ENCODE peak calls at places on chromosomes 3 and 15, in eight cellular contexts. Q is psoas muscle; H is PC-9; U is HepG2; P is ovary; S is adrenal gland; N is AG04450; J is CD8-positive, alpha-beta T cell. B is an unnamed sample. For H3K27me3, the result is how much of the 10 kb centered on the place peaks cover.

GRCh38 chr3:149895807-149896206 is 74.9 kb downstream of the PFN2 start:
- DNase-seq in U (no peak), H (no peak), Q (no peak), S (no peak), N (no peak), P (no peak), J (no peak), B (no peak)

GRCh38 chr15:92637621-92638020 is 18.0 kb downstream of the FAM174B start:
- DNase-seq in P (peak), H (no peak), Q (no peak), N (no peak), S (no peak), U (no peak), J (no peak), B (no peak)

GRCh38 chr3:45760878-45761711 is 35.2 kb downstream of the SLC6A20 start:
- DNase-seq in U (peak), S (peak), H (peak), J (no peak), N (peak), P (no peak), Q (peak), B (no peak)

GRCh38 chr15:60614862-60615771 is 136.2 kb upstream of the ICE2 start:
- DNase-seq in P (no peak), H (no peak), J (no peak), Q (no peak), S (no peak), U (no peak), N (no peak), B (no peak)

GRCh38 chr3:120640231-120640630 is 41.8 kb downstream of the HGD start:
- DNase-seq in J (no peak), Q (no peak), N (no peak), H (no peak), U (no peak), P (no peak), S (no peak), B (no peak)

GRCh38 chr15:29674661-29675533 is 147.4 kb downstream of the TJP1 start:
- DNase-seq in H (peak), U (peak), P (peak), Q (no peak), S (peak), J (no peak), N (no peak), B (peak)

GRCh38 chr15:90078965-90079364 is 23.3 kb downstream of the IDH2 start:
- DNase-seq in N (no peak), Q (no peak), U (no peak), P (no peak), J (no peak), H (no peak), S (no peak), B (no peak)

GRCh38 chr3:59545369-59545768 is 495.5 kb upstream of the CFAP20DC start:
- DNase-seq in J (no peak), H (no peak), Q (no peak), S (no peak), P (no peak), N (no peak), U (no peak), B (no peak)

GRCh38 chr3:125115640-125116039 is 59.8 kb upstream of the HEG1 start:
- DNase-seq in N (no peak), P (peak), S (no peak), U (peak), J (no peak), H (peak), Q (no peak), B (no peak)

GRCh38 chr3:49793486-49794085 is 6.1 kb downstream of the CDHR4 start:
- DNase-seq in U (no peak), P (no peak), N (no peak), J (no peak), H (no peak), S (no peak), Q (no peak), B (no peak)

GRCh38 chr3:111895079-111895478 is 36.0 kb downstream of the PHLDB2 start:
- DNase-seq in Q (no peak), H (no peak), S (no peak), J (no peak), N (no peak), U (peak), P (no peak), B (no peak)

GRCh38 chr3:37492977-37493471 is 318.6 kb upstream of the LRRFIP2 start:
- DNase-seq in U (no peak), H (no peak), J (no peak), P (no peak), S (no peak), N (no peak), Q (no peak), B (no peak)

GRCh38 chr3:107988464-107989156 is 102.2 kb downstream of the CD47 start:
- DNase-seq in N (no peak), Q (peak), J (no peak), P (peak), H (peak), U (no peak), S (no peak), B (peak)

GRCh38 chr3:54042259-54042823 is 80.0 kb upstream of the CACNA2D3 start:
- DNase-seq in P (no peak), U (no peak), J (no peak), H (no peak), Q (no peak), S (no peak), N (no peak), B (no peak)

GRCh38 chr3:140848675-140849074 is 93.0 kb upstream of the SLC25A36 start:
- DNase-seq in Q (no peak), J (no peak), S (no peak), N (no peak), P (no peak), H (no peak), U (no peak), B (no peak)

GRCh38 chr15:71386448-71387236 is 271.4 kb downstream of the THSD4 start:
- DNase-seq in S (no peak), N (no peak), H (no peak), J (no peak), U (no peak), P (no peak), Q (no peak), B (no peak)

GRCh38 chr3:39273119-39273518 is 6.7 kb downstream of the CX3CR1 start:
- DNase-seq in H (no peak), S (no peak), J (no peak), Q (no peak), N (no peak), P (no peak), U (no peak), B (no peak)

GRCh38 chr3:126554560-126555525 is 3.9 kb downstream of the C3orf22 start:
- DNase-seq in N (no peak), S (no peak), H (no peak), P (no peak), Q (peak), U (peak), J (no peak), B (peak)

GRCh38 chr3:13452490-13453335 is 27.4 kb upstream of the HDAC11 start:
- DNase-seq in N (peak), S (peak), P (peak), H (peak), J (peak), U (peak), Q (no peak), B (no peak)

GRCh38 chr3:43765417-43766030 is 74.8 kb downstream of the ABHD5 start:
- DNase-seq in H (no peak), N (no peak), U (no peak), Q (peak), J (no peak), P (no peak), S (no peak), B (no peak)

GRCh38 chr3:126743350-126743749 is 39.3 kb downstream of the CHCHD6 start:
- DNase-seq in Q (no peak), U (no peak), N (no peak), J (no peak), S (no peak), H (no peak), P (no peak), B (no peak)

GRCh38 chr3:139342054-139342453 is 1.8 kb upstream of the MRPS22 start:
- DNase-seq in S (no peak), Q (no peak), J (no peak), H (no peak), N (no peak), U (no peak), P (no peak), B (no peak)
- H3K27me3 ChIP-seq in S (under half), Q (under half), J (under half), H (under half), N (under half), U (under half), P (under half), B (under half)

GRCh38 chr15:66706840-66707239 is 4.8 kb downstream of the SMAD6 start:
- DNase-seq in H (no peak), S (no peak), Q (no peak), P (no peak), N (no peak), U (no peak), J (no peak), B (no peak)

GRCh38 chr15:66704019-66704782 is 2.2 kb downstream of the SMAD6 start:
- DNase-seq in Q (no peak), U (no peak), J (no peak), S (no peak), P (no peak), N (no peak), H (no peak), B (peak)

GRCh38 chr15:66704783-66705113 is 2.7 kb downstream of the SMAD6 start:
- DNase-seq in S (no peak), N (no peak), P (no peak), U (no peak), Q (no peak), H (peak), J (no peak), B (no peak)

GRCh38 chr15:66706225-66706732 is 4.2 kb downstream of the SMAD6 start:
- DNase-seq in N (no peak), S (no peak), U (no peak), P (peak), H (no peak), Q (no peak), J (no peak), B (no peak)

DNA sequence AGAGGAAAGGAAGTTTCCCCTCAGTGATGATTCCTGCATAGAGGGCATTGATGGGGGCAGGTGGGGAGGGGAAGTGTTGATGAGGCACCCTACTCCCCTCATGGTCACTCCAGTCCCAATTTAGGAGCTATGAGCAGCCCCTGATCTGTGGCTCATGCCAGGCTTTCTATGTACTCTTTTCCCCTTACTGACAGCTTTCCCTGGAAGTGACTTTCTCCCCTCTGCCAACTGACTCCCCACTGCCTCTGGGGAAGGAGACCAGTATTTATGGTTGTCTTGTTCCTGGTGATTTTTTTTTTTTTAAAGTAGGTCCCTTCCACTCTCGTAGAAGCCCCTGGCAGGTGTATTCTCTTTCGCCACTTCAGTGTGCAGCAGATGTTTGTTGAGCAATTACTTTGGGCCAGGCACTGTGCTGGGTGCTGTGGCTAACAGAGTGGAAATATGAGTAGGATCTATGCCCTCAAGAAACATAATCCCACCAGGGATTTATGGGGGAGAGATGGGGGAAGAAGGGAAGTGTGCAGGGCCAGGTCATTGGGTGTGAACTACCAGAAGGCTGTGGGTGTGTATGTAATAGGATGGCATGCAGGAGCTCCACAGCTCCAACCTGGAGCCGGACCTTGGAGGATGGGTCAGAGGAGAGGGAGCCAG is 3.4 kb downstream of the SMAD6 start:
- DNase-seq in H (no peak), U (no peak), S (no peak), N (no peak), J (no peak), P (no peak), Q (no peak), B (no peak)
- H3K4me3 ChIP-seq in H (peak), U (peak), S (no peak), N (peak), J (no peak), P (no peak), Q (peak), B (peak)

GRCh38 chr15:70096215-70096974 is 1.3 kb downstream of the TLE3 start:
- DNase-seq in Q (peak), H (peak), J (peak), S (peak), U (no peak), P (peak), N (no peak), B (peak)
- TF ChIP-seq CTCF in Q (no peak), H (no peak), J (no peak), S (no peak), U (no peak), P (no peak), N (no peak), B (no peak)

DNA sequence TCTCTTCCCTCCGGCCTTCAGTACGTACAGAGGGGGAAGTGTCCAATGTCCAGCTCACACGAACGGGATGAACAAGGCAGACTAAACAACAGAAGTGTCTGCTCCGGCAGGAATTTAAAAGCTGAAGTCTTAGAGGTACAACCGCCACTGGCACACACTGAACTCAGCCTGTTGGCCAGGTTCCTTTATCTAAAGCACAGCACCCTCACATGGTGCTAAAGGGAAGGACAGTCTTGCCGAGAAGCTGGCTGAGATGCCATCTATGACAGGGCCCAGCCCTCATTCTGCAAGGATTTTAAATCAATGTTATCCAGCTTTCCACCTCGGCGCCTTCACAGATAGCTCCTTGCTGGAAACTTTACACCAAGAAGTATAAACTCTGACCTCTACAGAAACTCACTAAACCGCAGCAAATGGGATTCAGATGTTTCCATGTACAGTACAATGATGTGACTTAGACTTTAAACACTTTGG is 2.8 kb downstream of the ADAMTS17 start:
- DNase-seq in P (peak), S (peak), J (peak), H (peak), N (no peak), Q (peak), U (peak), B (no peak)
- H3K27me3 ChIP-seq in P (under half), S (under half), J (under half), H (under half), N (under half), Q (under half), U (under half), B (under half)

GRCh38 chr3:104519468-104519867 is 847.2 kb upstream of the ALCAM start:
- DNase-seq in P (no peak), J (no peak), H (no peak), S (no peak), N (no peak), U (no peak), Q (no peak), B (no peak)
- H3K4me3 ChIP-seq in P (no peak), J (no peak), H (no peak), S (no peak), N (no peak), U (no peak), Q (no peak), B (no peak)

GRCh38 chr3:128170866-128171516 is 17.7 kb downstream of the EEFSEC start:
- DNase-seq in U (peak), H (peak), S (peak), P (peak), N (peak), Q (peak), J (no peak), B (no peak)
- TF ChIP-seq CTCF in U (peak), H (peak), S (peak), P (peak), N (peak), Q (peak), J (no peak), B (peak)

DNA sequence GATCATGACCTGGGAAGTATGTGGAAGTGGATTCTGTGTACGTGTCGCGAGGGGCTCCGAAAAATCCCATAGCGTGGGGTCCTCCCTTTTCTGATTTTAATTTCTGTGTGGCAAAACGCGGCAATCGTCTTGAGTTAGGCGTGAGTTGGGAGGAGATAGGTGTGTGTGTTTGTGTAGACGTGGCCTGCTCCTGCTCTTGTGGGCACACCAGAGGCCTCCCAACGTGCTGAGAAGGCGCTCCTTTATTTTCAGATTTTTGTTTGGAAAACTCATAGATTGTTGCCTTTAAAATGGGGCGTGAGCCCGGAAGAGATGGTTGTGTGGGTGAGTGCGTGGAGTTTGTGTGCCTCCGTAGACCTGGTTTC is 1.3 kb downstream of the TRIM71 start:
- DNase-seq in P (no peak), U (no peak), Q (no peak), N (no peak), J (no peak), H (no peak), S (no peak), B (no peak)
- H3K27me3 ChIP-seq in P (under half), U (under half), Q (under half), N (half or more), J (under half), H (under half), S (half or more), B (under half)

GRCh38 chr3:25430942-25431570 is 3.0 kb downstream of the RARB start:
- DNase-seq in S (no peak), P (no peak), H (no peak), U (no peak), J (no peak), N (no peak), Q (no peak), B (no peak)
- H3K4me3 ChIP-seq in S (no peak), P (peak), H (no peak), U (no peak), J (no peak), N (no peak), Q (peak), B (peak)

GRCh38 chr3:188060436-188060835 is 93.5 kb upstream of the LPP start:
- DNase-seq in H (no peak), U (no peak), Q (no peak), J (no peak), S (no peak), N (no peak), P (no peak), B (no peak)

GRCh38 chr3:188064831-188065493 is 89.0 kb upstream of the LPP start:
- DNase-seq in H (no peak), U (peak), N (no peak), P (no peak), Q (no peak), J (no peak), S (no peak), B (no peak)

GRCh38 chr3:188058569-188059184 is 95.3 kb upstream of the LPP start:
- DNase-seq in Q (no peak), U (no peak), N (no peak), P (no peak), J (no peak), H (no peak), S (no peak), B (no peak)

GRCh38 chr3:188059346-188059745 is 94.6 kb upstream of the LPP start:
- DNase-seq in Q (no peak), H (no peak), U (no peak), P (no peak), J (no peak), S (no peak), N (no peak), B (no peak)

GRCh38 chr3:188061133-188061532 is 92.8 kb upstream of the LPP start:
- DNase-seq in P (no peak), U (peak), N (no peak), J (peak), Q (no peak), S (no peak), H (peak), B (no peak)
- TF ChIP-seq CTCF in P (no peak), U (peak), N (no peak), J (no peak), Q (no peak), S (no peak), H (no peak), B (no peak)

GRCh38 chr3:194137314-194138097 is 1.6 kb downstream of the HES1 start:
- DNase-seq in S (peak), H (peak), N (no peak), J (peak), Q (peak), P (peak), U (peak), B (peak)
- H3K27me3 ChIP-seq in S (under half), H (under half), N (under half), J (under half), Q (under half), P (under half), U (under half), B (under half)

B was measured in upper lobe of right lung.